ENCODE peak calls at places on chromosomes 13 and 19, in six cellular contexts. D is H1, T is SK-N-SH, R is HepG2, O is GM12878, C is GM12891. U is an unnamed sample.

GRCh38 chr13:26132756-26133155 is 80.9 kb upstream of the SHISA2 start:
- DNase-seq in D (no peak), T (no peak), R (no peak), O (no peak), C (no peak), U (no peak)

GRCh38 chr19:34298891-34299510 is 44.6 kb downstream of the GARRE1 start:
- DNase-seq in D (no peak), T (no peak), R (no peak), O (no peak), C (no peak), U (no peak)

GRCh38 chr19:5037936-5038335 is 69.0 kb downstream of the KDM4B start:
- DNase-seq in D (no peak), T (peak), R (no peak), O (no peak), C (no peak), U (no peak)

GRCh38 chr13:28558567-28558966 is 63.6 kb upstream of the FLT1 start:
- DNase-seq in D (no peak), T (no peak), R (no peak), O (no peak), C (no peak), U (no peak)

GRCh38 chr13:33409673-33410072 is 124.1 kb upstream of the STARD13 start:
- DNase-seq in D (no peak), T (no peak), R (no peak), O (no peak), C (no peak), U (no peak)

GRCh38 chr19:16477311-16477710 is 5.5 kb upstream of the EPS15L1 start:
- DNase-seq in D (no peak), T (no peak), R (no peak), O (no peak), C (no peak), U (no peak)

GRCh38 chr13:27496851-27497250 is 46.5 kb upstream of the MTIF3 start:
- DNase-seq in D (no peak), T (no peak), R (no peak), O (no peak), C (no peak), U (no peak)

GRCh38 chr13:101972191-101972590 is 429.7 kb downstream of the FGF14 start:
- DNase-seq in D (no peak), T (no peak), R (no peak), O (no peak), C (no peak), U (no peak)

GRCh38 chr19:5114713-5115112 is 145.8 kb downstream of the KDM4B start:
- DNase-seq in D (no peak), T (no peak), R (no peak), O (no peak), C (no peak), U (no peak)

GRCh38 chr13:30845297-30846214 is 60.5 kb upstream of the MEDAG start:
- DNase-seq in D (no peak), T (no peak), R (peak), O (no peak), C (no peak), U (no peak)

GRCh38 chr19:1411255-1412191 is 4.1 kb downstream of the DAZAP1 start:
- DNase-seq in D (no peak), T (no peak), R (no peak), O (no peak), C (no peak), U (no peak)

GRCh38 chr19:18059297-18059696 is 27.4 kb downstream of the IL12RB1 start:
- DNase-seq in D (no peak), T (no peak), R (no peak), O (no peak), C (no peak), U (no peak)

GRCh38 chr19:53308339-53308811 is 25.2 kb upstream of the ZNF845 start:
- DNase-seq in D (peak), T (peak), R (no peak), O (no peak), C (no peak), U (no peak)

GRCh38 chr13:104816716-104817115 is 1718.7 kb downstream of the EFNB2 start:
- DNase-seq in D (no peak), T (no peak), R (no peak), O (no peak), C (no peak), U (no peak)

GRCh38 chr13:49220856-49221614 is 897 bp downstream of the MLNR start:
- DNase-seq in D (peak), T (peak), R (no peak), O (no peak), C (peak), U (peak)

GRCh38 chr19:34274284-34274826 is 20.0 kb downstream of the GARRE1 start:
- DNase-seq in D (no peak), T (no peak), R (no peak), O (no peak), C (no peak), U (no peak)

GRCh38 chr13:100944791-100945345 is 270.3 kb upstream of the TMTC4 start:
- DNase-seq in D (no peak), T (no peak), R (no peak), O (no peak), C (no peak), U (no peak)

GRCh38 chr13:84654654-84655244 is 772.5 kb upstream of the SLITRK1 start:
- DNase-seq in D (peak), T (no peak), R (no peak), O (no peak), C (no peak), U (no peak)

GRCh38 chr19:7177926-7178325 is 108.4 kb downstream of the ZNF557 start:
- DNase-seq in D (no peak), T (no peak), R (no peak), O (no peak), C (no peak), U (no peak)

GRCh38 chr19:11420429-11420893 is 1.3 kb upstream of the RGL3 start:
- DNase-seq in D (peak), T (no peak), R (no peak), O (no peak), C (no peak), U (no peak)

GRCh38 chr19:1106841-1107654 is 3.3 kb downstream of the GPX4 start:
- DNase-seq in D (no peak), T (no peak), R (peak), O (no peak), C (no peak), U (no peak)

GRCh38 chr19:4714016-4714415 is 9.6 kb downstream of the DPP9 start:
- DNase-seq in D (no peak), T (no peak), R (no peak), O (no peak), C (no peak), U (no peak)

GRCh38 chr19:35249146-35249847 is 495 bp downstream of the LSR start:
- DNase-seq in D (no peak), T (no peak), R (no peak), O (no peak), C (no peak), U (no peak)

GRCh38 chr19:2529473-2529918 is 53.6 kb downstream of the GADD45B start:
- DNase-seq in D (no peak), T (no peak), R (peak), O (no peak), C (no peak), U (no peak)

GRCh38 chr19:56538254-56538760 is 441 bp upstream of the ZFP28 start:
- DNase-seq in D (peak), T (peak), R (no peak), O (peak), C (peak), U (peak)

GRCh38 chr13:64471916-64472315 is 2758.2 kb downstream of the PCDH9 start:
- DNase-seq in D (no peak), T (peak), R (peak), O (no peak), C (no peak), U (no peak)

GRCh38 chr19:15418112-15418587 is 638 bp downstream of the AKAP8L start:
- DNase-seq in D (no peak), T (peak), R (no peak), O (no peak), C (no peak), U (no peak)

GRCh38 chr19:40785526-40785925 is 7.5 kb downstream of the RAB4B start:
- DNase-seq in D (no peak), T (no peak), R (no peak), O (no peak), C (no peak), U (no peak)

GRCh38 chr13:98919566-98919965 is 58.3 kb downstream of the DOCK9 start:
- DNase-seq in D (no peak), T (no peak), R (no peak), O (no peak), C (no peak), U (no peak)

GRCh38 chr13:94825507-94825906 is 113.2 kb upstream of the SOX21 start:
- DNase-seq in D (peak), T (peak), R (no peak), O (no peak), C (no peak), U (no peak)

GRCh38 chr19:7391218-7391670 is 42.5 kb downstream of the ARHGEF18 start:
- DNase-seq in D (no peak), T (no peak), R (peak), O (no peak), C (no peak), U (no peak)

GRCh38 chr13:114067886-114068722 is 64.3 kb downstream of the RASA3 start:
- DNase-seq in D (no peak), T (no peak), R (no peak), O (no peak), C (no peak), U (peak)

GRCh38 chr13:24066405-24067292 is 93.9 kb upstream of the SPATA13 start:
- DNase-seq in D (no peak), T (no peak), R (no peak), O (no peak), C (no peak), U (no peak)

GRCh38 chr13:90717451-90717936 is 630.0 kb upstream of the MIR17HG start:
- DNase-seq in D (no peak), T (no peak), R (no peak), O (no peak), C (no peak), U (no peak)

GRCh38 chr19:355134-355533 is 10.5 kb upstream of the MIER2 start:
- DNase-seq in D (no peak), T (no peak), R (no peak), O (no peak), C (no peak), U (no peak)

GRCh38 chr13:50721664-50721976 is 121.9 kb downstream of the DLEU7 start:
- DNase-seq in D (no peak), T (no peak), R (no peak), O (no peak), C (no peak), U (no peak)

GRCh38 chr19:49264258-49264657 is 60.7 kb downstream of the SLC6A16 start:
- DNase-seq in D (no peak), T (no peak), R (no peak), O (no peak), C (no peak), U (no peak)

DNA sequence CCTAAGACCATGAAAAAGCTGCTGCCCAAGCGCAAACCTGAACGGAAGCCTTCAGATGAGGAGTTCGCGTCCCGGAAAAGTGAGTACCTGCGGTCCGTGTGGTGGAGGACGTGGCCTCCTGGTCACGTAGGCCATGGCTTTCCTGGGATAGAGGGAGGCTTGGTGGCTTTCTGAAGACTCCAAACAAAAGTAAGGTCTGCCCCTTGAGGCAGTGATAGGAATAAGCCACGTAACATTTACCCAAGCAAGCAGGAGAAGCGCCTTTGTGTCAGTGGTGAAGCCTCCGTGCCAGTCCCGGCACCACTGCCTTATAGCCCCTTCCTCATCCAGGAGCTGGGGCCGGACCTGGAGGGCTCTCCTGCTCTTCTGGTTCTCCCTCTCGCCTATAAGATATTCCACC is 34.3 kb upstream of the TEX29 start:
- DNase-seq in D (no peak), T (no peak), R (no peak), O (no peak), C (no peak), U (no peak)
- TF ChIP-seq TAF1 in D (no peak), T (no peak), R (no peak), O (no peak), C (no peak), U (no peak)

GRCh38 chr19:47110521-47111080 is 3.0 kb downstream of the ZC3H4 start:
- DNase-seq in D (no peak), T (no peak), R (no peak), O (no peak), C (no peak), U (no peak)
- TF ChIP-seq POLR2AphosphoS5 in D (peak), T (no peak), R (no peak), O (peak), C (no peak), U (peak)

DNA sequence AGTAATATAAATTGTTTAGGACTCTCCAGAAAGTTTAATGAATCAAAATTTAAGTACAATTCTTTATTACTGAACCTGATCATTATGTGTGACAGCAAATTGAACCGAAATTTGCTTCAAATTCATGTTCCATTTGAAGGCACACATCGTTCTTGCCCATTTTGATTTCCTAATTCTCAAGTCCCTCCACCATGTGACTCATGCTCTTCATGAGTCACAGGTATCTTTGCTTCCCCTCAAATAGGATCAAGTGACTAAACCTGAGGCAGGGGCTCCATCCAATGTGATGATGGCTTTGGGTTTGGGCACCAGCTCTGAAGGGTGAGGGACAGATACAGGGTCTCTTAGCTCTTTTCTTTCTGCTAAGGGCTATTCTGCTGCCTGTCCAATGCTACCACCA is 86.1 kb downstream of the THSD1 start:
- DNase-seq in D (no peak), T (no peak), R (no peak), O (no peak), C (no peak), U (no peak)
- TF ChIP-seq TAF1 in D (no peak), T (no peak), R (no peak), O (no peak), C (no peak), U (no peak)

GRCh38 chr19:58366576-58367430 is 4.3 kb upstream of the ZNF497 start:
- DNase-seq in D (no peak), T (peak), R (no peak), O (no peak), C (no peak), U (no peak)

GRCh38 chr19:58374200-58374599 is 6.6 kb downstream of the ZNF837 start:
- DNase-seq in D (no peak), T (no peak), R (no peak), O (no peak), C (no peak), U (no peak)

GRCh38 chr19:58367698-58368454 is 5.3 kb upstream of the ZNF497 start:
- DNase-seq in D (no peak), T (peak), R (no peak), O (no peak), C (no peak), U (no peak)

GRCh38 chr19:58368561-58369360 is 6.2 kb upstream of the ZNF497 start:
- DNase-seq in D (no peak), T (peak), R (no peak), O (no peak), C (no peak), U (no peak)

DNA sequence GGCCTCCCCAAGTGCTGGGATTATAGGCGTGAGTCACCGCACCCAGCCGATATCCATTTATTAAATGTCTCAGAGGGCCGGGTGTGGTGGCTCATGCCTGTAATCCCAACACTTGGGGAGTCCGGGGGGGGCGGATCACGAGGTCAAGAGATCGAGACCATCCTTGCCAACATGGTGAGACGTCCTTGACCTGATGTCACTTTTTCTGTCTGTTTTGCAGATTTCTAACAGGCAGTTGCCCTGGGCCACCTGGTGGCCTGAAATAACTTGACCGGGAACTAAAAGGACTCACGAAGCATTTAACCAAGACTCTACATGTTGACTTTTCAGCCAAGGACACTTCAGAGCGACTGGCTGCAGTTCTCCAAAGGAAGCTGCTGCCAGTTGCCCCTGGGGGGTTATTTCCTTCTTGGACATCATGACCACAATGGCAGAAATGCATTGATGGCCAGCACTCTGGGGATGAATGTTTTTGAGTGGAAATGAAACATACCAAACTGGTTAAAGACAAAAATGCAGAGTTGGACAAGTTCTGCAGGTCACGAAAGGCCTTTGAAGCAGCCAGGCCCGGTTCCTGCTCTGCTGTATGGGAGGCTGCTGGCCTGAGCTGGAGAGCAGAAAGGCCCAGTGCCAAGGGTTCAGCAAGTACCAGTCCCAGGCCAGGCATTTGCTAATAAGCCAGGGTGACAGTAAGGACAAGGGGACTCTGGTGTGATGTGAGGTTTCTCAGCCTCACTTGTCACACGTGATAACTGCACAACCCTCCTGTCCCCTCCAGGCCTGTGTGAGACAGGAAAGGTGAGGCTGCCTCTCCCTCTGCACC is 8.3 kb downstream of the ZNF837 start:
- DNase-seq in D (no peak), T (no peak), R (no peak), O (no peak), C (no peak), U (no peak)
- TF ChIP-seq POLR2AphosphoS5 in D (no peak), T (no peak), R (no peak), O (no peak), C (no peak), U (no peak)

GRCh38 chr13:86188170-86188569 is 389.0 kb upstream of the SLITRK6 start:
- DNase-seq in D (no peak), T (no peak), R (no peak), O (no peak), C (no peak), U (no peak)

GRCh38 chr13:86193281-86193680 is 394.1 kb upstream of the SLITRK6 start:
- DNase-seq in D (no peak), T (no peak), R (no peak), O (no peak), C (no peak), U (no peak)
- TF ChIP-seq TAF1 in D (no peak), T (no peak), R (no peak), O (no peak), C (no peak), U (no peak)

GRCh38 chr19:44645407-44646048 is 1.8 kb downstream of the PVR start:
- DNase-seq in D (no peak), T (no peak), R (no peak), O (no peak), C (no peak), U (no peak)
- TF ChIP-seq POLR2AphosphoS5 in D (no peak), T (no peak), R (no peak), O (no peak), C (no peak), U (no peak)

GRCh38 chr13:107447591-107447990 is 767.7 kb downstream of the LIG4 start:
- DNase-seq in D (no peak), T (no peak), R (no peak), O (no peak), C (no peak), U (no peak)
- TF ChIP-seq TAF1 in D (no peak), T (no peak), R (no peak), O (no peak), C (no peak), U (no peak)

GRCh38 chr13:41938918-41939317 is 22.0 kb downstream of the VWA8 start:
- DNase-seq in D (no peak), T (no peak), R (no peak), O (no peak), C (no peak), U (no peak)

GRCh38 chr13:41937388-41937787 is 23.5 kb downstream of the VWA8 start:
- DNase-seq in D (no peak), T (no peak), R (no peak), O (no peak), C (no peak), U (no peak)

GRCh38 chr13:41934120-41934519 is 26.8 kb downstream of the VWA8 start:
- DNase-seq in D (no peak), T (no peak), R (no peak), O (no peak), C (no peak), U (no peak)

GRCh38 chr13:41934994-41935393 is 25.9 kb downstream of the VWA8 start:
- DNase-seq in D (no peak), T (no peak), R (peak), O (no peak), C (no peak), U (no peak)

DNA sequence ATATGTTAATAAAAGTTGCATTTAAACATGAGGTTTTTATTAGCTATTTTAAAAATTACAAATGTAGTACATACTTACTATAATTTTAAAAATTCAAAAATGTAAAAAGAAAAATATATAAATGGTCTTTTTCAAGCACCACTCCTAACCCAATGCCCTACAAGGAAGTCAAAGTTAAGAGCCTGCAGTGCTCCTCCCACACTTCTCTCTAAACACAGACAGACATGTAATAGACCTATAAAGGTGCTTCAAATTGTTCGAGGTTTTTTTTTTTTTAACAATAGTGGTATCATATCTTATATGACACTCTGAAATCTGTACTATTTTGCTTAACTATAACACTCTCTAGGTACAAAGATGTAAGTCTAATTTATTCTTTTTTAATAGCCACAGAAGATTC is 25.4 kb downstream of the VWA8 start:
- DNase-seq in D (no peak), T (no peak), R (no peak), O (no peak), C (no peak), U (no peak)
- TF ChIP-seq POLR2AphosphoS5 in D (no peak), T (no peak), R (no peak), O (no peak), C (no peak), U (no peak)

GRCh38 chr13:34655554-34655953 is 286.5 kb upstream of the NBEA start:
- DNase-seq in D (no peak), T (no peak), R (no peak), O (no peak), C (no peak), U (no peak)
- TF ChIP-seq TAF1 in D (no peak), T (no peak), R (no peak), O (no peak), C (no peak), U (no peak)